ENCODE peak calls at places on chromosomes 1 and 21, in nine cellular contexts. X is sigmoid colon; M is upper lobe of right lung; Q is glutamatergic neuron; P is D721Med; H is CD8-positive, alpha-beta T cell; C is endothelial cell; F is AG09309; S is astrocyte. O is an unnamed sample.
A peak's percentile ranks its signal among the peaks of the same experiment; 100 is the strongest.

GRCh38 chr1:9984253-9984652 is 12.8 kb upstream of the RBP7 start:
- DNase-seq in X (no peak), M (no peak), Q (no peak), P (no peak), H (no peak), C (no peak), F (no peak), S (no peak), O (no peak)

GRCh38 chr1:228448372-228448771 is 31.7 kb upstream of the TRIM17 start:
- DNase-seq in X (peak; percentile 1), M (no peak), Q (no peak), P (no peak), H (no peak), C (no peak), F (no peak), S (no peak), O (no peak)

GRCh38 chr1:15295676-15296075 is 48.7 kb downstream of the FHAD1 start:
- DNase-seq in X (no peak), M (no peak), Q (no peak), P (no peak), H (no peak), C (no peak), F (no peak), S (no peak), O (no peak)

GRCh38 chr21:32558131-32558530 is 27.2 kb downstream of the TCP10L start:
- DNase-seq in X (no peak), M (no peak), Q (no peak), P (no peak), H (no peak), C (no peak), F (no peak), S (no peak), O (no peak)

GRCh38 chr1:240314845-240315746 is 223.4 kb downstream of the FMN2 start:
- DNase-seq in X (no peak), M (no peak), Q (no peak), P (no peak), H (no peak), C (no peak), F (peak; percentile 16), S (no peak), O (no peak)

GRCh38 chr1:182051938-182052337 is 9.6 kb downstream of the ZNF648 start:
- DNase-seq in X (no peak), M (no peak), Q (no peak), P (no peak), H (no peak), C (no peak), F (no peak), S (no peak), O (no peak)

GRCh38 chr1:198267921-198268320 is 111.1 kb downstream of the NEK7 start:
- DNase-seq in X (no peak), M (no peak), Q (no peak), P (no peak), H (no peak), C (no peak), F (no peak), S (peak; percentile 91), O (no peak)

GRCh38 chr1:11691928-11692711 is 610 bp downstream of the DRAXIN start:
- DNase-seq in X (no peak), M (no peak), Q (peak; percentile 48), P (no peak), H (no peak), C (no peak), F (no peak), S (no peak), O (no peak)

GRCh38 chr1:179493323-179493722 is 82.4 kb downstream of the NPHS2 start:
- DNase-seq in X (no peak), M (no peak), Q (no peak), P (no peak), H (no peak), C (no peak), F (no peak), S (peak; percentile 16), O (no peak)

GRCh38 chr1:232561381-232561780 is 68.6 kb downstream of the SIPA1L2 start:
- DNase-seq in X (no peak), M (no peak), Q (no peak), P (no peak), H (no peak), C (no peak), F (no peak), S (no peak), O (no peak)

GRCh38 chr1:205991237-205991636 is 12.0 kb downstream of the RAB7B start:
- DNase-seq in X (no peak), M (no peak), Q (no peak), P (no peak), H (no peak), C (no peak), F (peak; percentile 21), S (peak; percentile 35), O (no peak)

GRCh38 chr1:161069201-161069685 is 448 bp downstream of the ARHGAP30 start:
- DNase-seq in X (no peak), M (no peak), Q (no peak), P (no peak), H (peak; percentile 25), C (no peak), F (no peak), S (no peak), O (no peak)

GRCh38 chr1:156920233-156921052 is at the start of gene LRRC71:
- DNase-seq in X (peak; percentile 85), M (peak; percentile 89), Q (peak; percentile 91), P (peak; percentile 98), H (peak; percentile 45), C (peak; percentile 98), F (no peak), S (peak; percentile 33), O (peak; percentile 80)

GRCh38 chr1:51799372-51799771 is 79.2 kb downstream of the NRDC start:
- DNase-seq in X (no peak), M (no peak), Q (no peak), P (no peak), H (no peak), C (no peak), F (no peak), S (no peak), O (no peak)

GRCh38 chr1:151759241-151759640 is 4.1 kb downstream of the MRPL9 start:
- DNase-seq in X (no peak), M (no peak), Q (no peak), P (no peak), H (no peak), C (no peak), F (no peak), S (no peak), O (no peak)

GRCh38 chr1:7940745-7941436 is at the start of gene TNFRSF9:
- DNase-seq in X (no peak), M (peak; percentile 68), Q (peak; percentile 44), P (no peak), H (peak; percentile 64), C (no peak), F (no peak), S (peak; percentile 61), O (peak; percentile 64)

GRCh38 chr21:37546299-37546908 is 179.8 kb downstream of the DYRK1A start:
- DNase-seq in X (peak; percentile 59), M (no peak), Q (no peak), P (no peak), H (no peak), C (no peak), F (no peak), S (no peak), O (no peak)

GRCh38 chr1:79448426-79448825 is 441.9 kb upstream of the ADGRL4 start:
- DNase-seq in X (no peak), M (no peak), Q (no peak), P (no peak), H (no peak), C (no peak), F (no peak), S (no peak), O (no peak)

GRCh38 chr1:18855573-18855972 is 3.9 kb downstream of the TAS1R2 start:
- DNase-seq in X (no peak), M (peak; percentile 29), Q (no peak), P (no peak), H (no peak), C (no peak), F (no peak), S (no peak), O (no peak)

GRCh38 chr1:112058815-112059450 is 69.5 kb upstream of the KCND3 start:
- DNase-seq in X (no peak), M (no peak), Q (no peak), P (no peak), H (no peak), C (peak; percentile 17), F (no peak), S (no peak), O (peak; percentile 1)
- TF ChIP-seq CTCF in X (no peak), M (no peak), Q (no peak), P (no peak), H (no peak), C (peak; percentile 23), F (no peak), S (no peak), O (no peak)

GRCh38 chr21:16070207-16070651 is 340.4 kb downstream of the USP25 start:
- DNase-seq in X (no peak), M (no peak), Q (no peak), P (no peak), H (no peak), C (no peak), F (no peak), S (peak; percentile 75), O (no peak)
- TF ChIP-seq CTCF in X (no peak), M (no peak), Q (no peak), P (peak; percentile 19), H (no peak), C (no peak), F (peak; percentile 44), S (peak; percentile 30), O (no peak)

GRCh38 chr21:45366931-45367401 is 38.0 kb upstream of the COL18A1 start:
- DNase-seq in X (peak; percentile 91), M (no peak), Q (no peak), P (no peak), H (no peak), C (no peak), F (peak; percentile 74), S (peak; percentile 95), O (peak; percentile 65)

GRCh38 chr21:45365608-45366241 is 39.2 kb upstream of the COL18A1 start:
- DNase-seq in X (no peak), M (no peak), Q (no peak), P (no peak), H (no peak), C (no peak), F (no peak), S (peak; percentile 88), O (no peak)

GRCh38 chr21:45366476-45366875 is 38.5 kb upstream of the COL18A1 start:
- DNase-seq in X (no peak), M (no peak), Q (no peak), P (no peak), H (no peak), C (no peak), F (no peak), S (no peak), O (no peak)

GRCh38 chr21:45365186-45365607 is 39.8 kb upstream of the COL18A1 start:
- DNase-seq in X (no peak), M (no peak), Q (no peak), P (no peak), H (no peak), C (no peak), F (no peak), S (no peak), O (no peak)

GRCh38 chr21:45367402-45368351 is 37.3 kb upstream of the COL18A1 start:
- DNase-seq in X (no peak), M (no peak), Q (no peak), P (no peak), H (no peak), C (no peak), F (no peak), S (no peak), O (no peak)
- TF ChIP-seq CTCF in X (no peak), M (no peak), Q (no peak), P (no peak), H (no peak), C (no peak), F (no peak), S (no peak), O (no peak)

GRCh38 chr1:221742555-221743415 is 896 bp upstream of the DUSP10 start:
- DNase-seq in X (peak; percentile 91), M (peak; percentile 97), Q (peak; percentile 88), P (no peak), H (peak; percentile 74), C (peak; percentile 76), F (no peak), S (no peak), O (peak; percentile 96)
- TF ChIP-seq CTCF in X (no peak), M (peak; percentile 47), Q (no peak), P (no peak), H (no peak), C (peak; percentile 14), F (no peak), S (no peak), O (peak; percentile 37)